ENCODE peak calls at places on chromosomes 12 and 14, in five cellular contexts. S is heart left ventricle, A is lower leg skin, W is cardiac fibroblast, B is B cell. N is an unnamed sample.

GRCh38 chr14:34453226-34453625 is 8.8 kb downstream of the SPTSSA start:
- DNase-seq in A (no peak), W (no peak), B (no peak), S (no peak), N (no peak)

GRCh38 chr12:591571-592505 is 71.4 kb downstream of the NINJ2 start:
- DNase-seq in B (peak; percentile 30), A (no peak), S (peak; percentile 86), W (no peak), N (no peak)

GRCh38 chr12:49515266-49515665 is 23.6 kb upstream of the KCNH3 start:
- DNase-seq in W (peak; percentile 73), S (no peak), A (no peak), B (no peak), N (no peak)

GRCh38 chr14:66709292-66709691 is 201.3 kb downstream of the GPHN start:
- DNase-seq in W (peak; percentile 40), A (no peak), B (no peak), S (no peak), N (no peak)

GRCh38 chr12:96473394-96474093 is 15.8 kb upstream of the CFAP54 start:
- DNase-seq in B (no peak), W (no peak), A (no peak), S (no peak), N (peak; percentile 64)

GRCh38 chr14:28142400-28143015 is 624.1 kb upstream of the FOXG1 start:
- DNase-seq in S (no peak), W (peak; percentile 0), A (no peak), B (no peak), N (no peak)

GRCh38 chr12:16607895-16608294 is 1.9 kb upstream of the LMO3 start:
- DNase-seq in S (no peak), A (no peak), B (no peak), W (no peak), N (no peak)

GRCh38 chr12:14322403-14322802 is 43.1 kb upstream of the ATF7IP start:
- DNase-seq in A (no peak), B (no peak), W (peak; percentile 6), S (no peak), N (no peak)

GRCh38 chr12:42482086-42482819 is 107.3 kb downstream of the PRICKLE1 start:
- DNase-seq in W (peak; percentile 78), A (peak; percentile 18), B (no peak), S (peak; percentile 76), N (no peak)

GRCh38 chr12:87086118-87086891 is 830.1 kb upstream of the MGAT4C start:
- DNase-seq in S (no peak), B (no peak), W (peak; percentile 3), A (no peak), N (no peak)

GRCh38 chr14:95850429-95850828 is 26.2 kb upstream of the TUNAR start:
- DNase-seq in B (no peak), W (no peak), S (no peak), A (no peak), N (no peak)
- TF ChIP-seq CTCF in B (no peak), W (no peak), S (no peak), A (no peak), N (no peak)

DNA sequence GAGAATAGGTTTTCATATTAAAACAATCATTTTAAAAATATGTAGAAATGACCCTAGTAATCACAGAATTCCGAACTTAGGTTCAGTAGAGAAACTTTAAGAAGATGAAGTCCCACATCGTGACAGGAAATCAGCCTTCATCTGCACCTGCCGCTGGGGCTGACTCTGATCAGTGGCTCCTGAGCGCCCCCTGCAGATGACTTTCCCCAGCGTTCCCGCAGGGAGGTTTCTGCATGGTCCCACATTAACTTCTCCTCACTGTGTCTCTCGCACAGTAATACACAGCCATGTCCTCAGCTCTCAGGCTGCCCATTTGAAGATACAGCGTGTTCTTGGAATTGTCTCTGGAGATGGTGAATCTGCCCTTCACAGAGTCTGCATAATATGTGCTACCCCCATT is 1131.1 kb downstream of the TMEM121 start:
- DNase-seq in A (no peak), S (no peak), W (no peak), B (peak; percentile 72), N (no peak)
- TF ChIP-seq CTCF in A (no peak), S (no peak), W (no peak), B (peak; percentile 64), N (peak; percentile 23)

DNA sequence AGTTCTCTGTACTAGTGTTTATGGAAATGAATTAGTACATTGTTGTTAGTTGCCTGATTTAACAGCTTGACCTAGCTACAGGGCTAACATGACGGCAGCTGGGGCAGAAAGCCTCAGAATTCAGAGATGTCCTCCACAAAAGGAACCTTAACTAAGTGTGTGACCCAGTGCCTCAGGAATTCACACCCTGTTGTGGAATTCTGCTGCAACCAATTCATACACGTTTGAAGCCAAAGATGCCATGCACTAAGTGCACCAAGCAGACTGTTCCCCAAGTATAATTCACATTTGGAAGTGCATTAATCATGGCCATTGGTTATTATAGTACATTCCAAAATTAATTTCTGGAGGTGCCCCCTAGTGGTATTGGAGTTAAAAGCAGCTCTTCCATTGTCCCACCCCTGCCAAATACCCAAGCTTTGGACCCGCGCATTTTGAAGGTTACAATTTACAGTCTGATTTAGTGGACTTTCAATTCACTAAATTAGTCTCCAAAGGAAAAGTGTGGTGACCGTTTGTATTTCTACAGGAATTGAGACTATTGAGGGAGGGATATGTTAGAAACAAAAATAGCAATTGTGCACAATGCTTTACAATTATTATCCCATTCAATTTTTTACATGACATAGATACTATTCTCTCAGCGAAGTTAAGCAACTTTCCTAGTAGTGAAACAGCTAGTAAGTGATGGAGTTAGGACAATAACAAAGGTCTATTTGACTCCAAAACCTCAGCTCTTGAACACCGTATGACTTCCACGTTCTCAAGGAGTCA is 85.9 kb downstream of the PAX9 start:
- DNase-seq in A (no peak), B (no peak), S (no peak), W (no peak), N (no peak)
- TF ChIP-seq CTCF in A (no peak), B (no peak), S (peak; percentile 25), W (peak; percentile 53), N (no peak)

DNA sequence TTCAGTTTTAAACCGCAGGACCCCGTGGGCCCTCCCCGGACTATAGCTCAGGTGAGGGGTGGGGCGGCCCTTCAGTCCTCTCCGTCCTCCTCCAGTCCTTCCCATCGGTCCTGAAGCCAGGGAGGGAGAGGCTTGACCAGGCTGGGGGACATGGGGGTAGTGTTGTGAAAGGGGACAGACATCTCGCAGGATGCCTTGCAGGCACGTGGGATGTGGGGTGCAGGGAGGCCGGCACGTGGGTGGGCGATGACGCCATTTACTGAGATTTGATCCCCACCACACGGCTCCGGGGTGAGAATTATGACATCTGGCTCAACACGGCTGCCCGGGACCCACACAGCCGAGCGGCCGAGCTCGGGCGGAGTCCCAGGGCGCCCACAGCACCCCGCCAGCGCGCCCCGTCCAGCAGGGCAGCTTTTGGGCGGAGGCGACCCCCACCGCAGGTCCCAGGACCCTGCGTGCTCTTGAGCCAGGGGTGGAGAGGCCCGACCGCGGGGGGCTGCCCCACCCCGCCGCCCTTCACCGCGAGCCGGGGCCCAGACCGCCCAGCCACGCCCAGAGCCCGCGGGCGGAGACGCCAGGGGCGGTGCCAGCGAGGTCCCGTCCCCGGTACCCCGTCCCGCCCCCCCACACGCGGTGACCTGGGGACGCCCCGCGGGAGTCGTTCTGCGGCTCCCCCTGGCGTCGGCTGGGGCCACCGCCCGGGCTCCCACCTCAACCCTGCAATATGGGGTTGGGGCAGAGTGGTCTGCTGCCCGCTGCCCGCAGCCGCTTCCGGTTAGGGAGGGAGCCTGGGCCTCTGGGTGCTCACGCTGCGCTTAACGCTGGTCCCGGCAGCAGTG is 3.3 kb upstream of the EXOC3L4 start:
- DNase-seq in A (no peak), B (peak; percentile 93), W (peak; percentile 46), S (peak; percentile 48), N (peak; percentile 69)
- TF ChIP-seq CTCF in A (no peak), B (peak; percentile 83), W (peak; percentile 25), S (peak; percentile 46), N (peak; percentile 63)

DNA sequence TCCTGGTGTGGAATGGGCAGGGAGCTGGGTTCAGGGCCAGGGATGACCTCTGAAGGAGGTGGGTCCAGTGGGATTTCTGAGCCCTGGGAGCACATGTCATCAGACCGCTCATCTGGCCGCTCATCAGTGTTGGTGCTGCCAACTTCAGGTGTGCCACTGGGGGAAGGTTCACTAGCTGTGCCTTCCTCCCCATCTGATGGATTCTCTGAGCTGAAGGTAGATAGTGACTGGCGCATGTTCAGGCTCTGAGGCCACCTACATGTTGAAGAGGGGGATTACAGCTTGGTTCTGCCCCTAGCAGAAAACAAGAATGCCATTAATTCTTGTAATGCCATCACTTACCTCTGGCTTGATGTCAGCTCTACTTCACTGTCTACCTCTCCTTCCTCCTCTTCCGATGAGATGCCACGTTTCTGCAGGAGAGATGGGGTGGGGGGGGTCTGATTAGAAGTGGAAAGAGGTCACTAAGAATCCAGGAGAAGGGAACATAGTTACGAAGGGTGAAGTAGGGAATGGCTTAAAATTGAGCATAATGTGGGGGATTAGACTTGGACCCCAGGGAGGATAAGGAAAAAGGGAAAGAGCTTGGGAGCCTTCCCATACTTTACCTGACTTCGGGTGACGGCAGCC is 17.2 kb downstream of the MAP3K12 start:
- DNase-seq in W (no peak), S (no peak), B (no peak), A (no peak), N (no peak)
- TF ChIP-seq CTCF in W (peak; percentile 23), S (no peak), B (peak; percentile 39), A (no peak), N (no peak)

GRCh38 chr14:56100556-56100955 is 17.7 kb upstream of the PELI2 start:
- DNase-seq in A (no peak), B (no peak), W (no peak), S (no peak), N (no peak)
- TF ChIP-seq CTCF in A (no peak), B (no peak), W (no peak), S (no peak), N (no peak)

GRCh38 chr12:22018860-22019259 is 27.2 kb upstream of the CMAS start:
- DNase-seq in S (no peak), W (peak; percentile 10), A (no peak), B (peak; percentile 2), N (no peak)
- TF ChIP-seq CTCF in S (peak; percentile 49), W (peak; percentile 35), A (no peak), B (peak; percentile 46), N (no peak)

GRCh38 chr14:64986578-64987571 is at the start of gene FNTB:
- DNase-seq in S (peak; percentile 97), B (peak; percentile 93), W (peak; percentile 98), A (peak; percentile 94), N (peak; percentile 86)

GRCh38 chr14:64979336-64980074 is 7.2 kb upstream of the FNTB start:
- DNase-seq in W (peak; percentile 23), B (no peak), A (no peak), S (no peak), N (no peak)

DNA sequence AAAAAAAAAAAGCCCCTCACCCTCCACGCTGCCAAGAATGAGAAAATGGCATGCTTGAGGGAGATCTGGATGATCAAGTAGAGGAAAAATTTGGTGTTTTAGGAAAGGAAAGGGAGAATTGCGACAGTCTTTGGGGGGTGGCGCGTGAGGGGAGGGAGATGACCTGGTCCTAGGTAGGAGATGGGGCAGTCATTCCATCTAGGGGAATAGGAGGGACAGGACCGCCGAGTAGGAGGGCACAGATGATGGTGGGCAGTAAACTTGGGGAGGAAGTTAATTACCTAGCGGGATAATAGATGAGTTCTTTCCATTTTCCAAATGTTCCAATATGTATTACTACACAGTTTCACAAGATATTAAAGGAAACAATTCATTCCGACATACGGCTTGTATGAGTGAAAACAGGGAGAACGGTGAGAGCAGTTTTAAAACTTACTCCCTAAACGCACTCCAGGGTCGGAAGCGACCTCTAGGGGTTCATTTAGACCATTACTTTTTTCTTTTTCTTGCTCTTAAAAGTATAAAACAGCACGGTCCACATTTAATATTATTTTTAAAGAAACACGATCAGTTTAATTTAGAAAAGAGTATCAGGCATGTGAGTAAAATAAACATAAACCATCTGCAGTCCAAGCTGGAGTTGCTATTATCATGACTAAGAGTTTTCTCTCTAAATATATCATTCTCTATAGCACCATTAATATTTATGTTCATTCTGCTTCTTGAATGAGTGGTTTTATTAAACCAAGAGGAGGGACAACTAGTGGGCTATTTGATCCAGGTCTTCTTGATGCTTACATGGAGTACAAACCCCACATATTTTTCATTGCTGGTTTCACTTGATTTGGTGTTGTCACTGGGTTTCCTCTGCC is 3.0 kb upstream of the FNTB start:
- DNase-seq in S (no peak), B (peak; percentile 57), W (peak; percentile 79), A (no peak), N (no peak)
- TF ChIP-seq CTCF in S (peak; percentile 68), B (peak; percentile 87), W (peak; percentile 65), A (no peak), N (peak; percentile 75)